ENCODE peak calls at places on chromosomes 2 and 18, in eight cellular contexts. D, W, K, U, L, J, M and B are unnamed samples.

GRCh38 chr2:148552675-148553331 is 91.7 kb upstream of the EPC2 start:
- DNase-seq in D (no peak), W (no peak), K (no peak), U (peak; percentile 28), L (no peak), J (peak; percentile 60), M (peak; percentile 33), B (peak; percentile 55)

GRCh38 chr2:68766378-68766845 is 31.8 kb downstream of the ARHGAP25 start:
- DNase-seq in D (no peak), W (peak; percentile 66), K (peak; percentile 41), U (no peak), L (no peak), J (no peak), M (peak; percentile 62), B (no peak)

GRCh38 chr18:74249181-74249968 is 42.4 kb downstream of the CYB5A start:
- DNase-seq in D (no peak), W (peak; percentile 68), K (no peak), U (no peak), L (peak; percentile 54), J (no peak), M (no peak), B (no peak)

GRCh38 chr2:240498171-240498957 is 59.4 kb downstream of the ANKMY1 start:
- DNase-seq in D (no peak), W (no peak), K (no peak), U (no peak), L (no peak), J (no peak), M (no peak), B (no peak)

GRCh38 chr18:21218862-21219261 is 23.2 kb upstream of the GREB1L start:
- DNase-seq in D (no peak), W (no peak), K (no peak), U (peak; percentile 98), L (no peak), J (no peak), M (no peak), B (no peak)

GRCh38 chr2:26770986-26771586 is 7.0 kb downstream of the SLC35F6 start:
- DNase-seq in D (no peak), W (peak; percentile 96), K (no peak), U (peak; percentile 46), L (peak; percentile 81), J (no peak), M (no peak), B (peak; percentile 25)

GRCh38 chr2:96527990-96528679 is 8.4 kb upstream of the ARID5A start:
- DNase-seq in D (no peak), W (peak; percentile 46), K (peak; percentile 20), U (peak; percentile 41), L (no peak), J (no peak), M (peak; percentile 58), B (no peak)

GRCh38 chr2:238571626-238572372 is 145.1 kb downstream of the ASB1 start:
- DNase-seq in D (no peak), W (no peak), K (no peak), U (no peak), L (no peak), J (no peak), M (no peak), B (no peak)

GRCh38 chr2:115558725-115559124 is 1116.3 kb downstream of the DPP10 start:
- DNase-seq in D (no peak), W (no peak), K (no peak), U (no peak), L (no peak), J (no peak), M (no peak), B (no peak)

GRCh38 chr2:241071677-241072111 is 30.4 kb downstream of the MTERF4 start:
- DNase-seq in D (no peak), W (no peak), K (no peak), U (no peak), L (no peak), J (no peak), M (no peak), B (no peak)

GRCh38 chr2:222499226-222499625 is 74.9 kb downstream of the SGPP2 start:
- DNase-seq in D (no peak), W (no peak), K (no peak), U (no peak), L (no peak), J (no peak), M (no peak), B (no peak)

GRCh38 chr2:233387667-233388528 is 33.6 kb downstream of the DGKD start:
- DNase-seq in D (no peak), W (peak; percentile 88), K (no peak), U (no peak), L (peak; percentile 74), J (peak; percentile 74), M (no peak), B (no peak)

GRCh38 chr2:142992843-142993242 is 115.4 kb downstream of the KYNU start:
- DNase-seq in D (no peak), W (no peak), K (no peak), U (no peak), L (no peak), J (no peak), M (no peak), B (no peak)

GRCh38 chr2:29314816-29315571 is 199.8 kb downstream of the CLIP4 start:
- DNase-seq in D (no peak), W (no peak), K (peak; percentile 15), U (peak; percentile 39), L (no peak), J (no peak), M (peak; percentile 42), B (no peak)